ENCODE peak calls at places on chromosomes 1 and 21, in nine cellular contexts. N is epithelial cell of esophagus, D is kidney, W is fibroblast of pulmonary artery, P is GM12865, L is sigmoid colon, E is A549, Z is Caco-2, C is upper lobe of right lung. R is an unnamed sample.

GRCh38 chr21:16563111-16563510 is 833.3 kb downstream of the USP25 start:
- DNase-seq in D (no peak), L (no peak), W (no peak), Z (no peak), P (no peak), C (no peak), E (no peak), N (no peak), R (no peak)

GRCh38 chr1:240413732-240414131 is 198.2 kb downstream of the GREM2 start:
- DNase-seq in W (peak), L (no peak), Z (no peak), E (no peak), P (no peak), D (no peak), N (no peak), C (no peak), R (no peak)

GRCh38 chr1:208088319-208088718 is 155.9 kb downstream of the PLXNA2 start:
- DNase-seq in E (no peak), P (no peak), Z (no peak), L (no peak), W (no peak), D (no peak), N (no peak), C (no peak), R (no peak)

GRCh38 chr21:37742532-37742931 is 173.7 kb downstream of the KCNJ6 start:
- DNase-seq in D (no peak), E (no peak), C (no peak), L (no peak), W (no peak), Z (no peak), P (no peak), N (peak), R (no peak)

GRCh38 chr1:11629184-11629583 is 25.0 kb downstream of the FBXO2 start:
- DNase-seq in L (no peak), N (no peak), D (no peak), E (no peak), P (no peak), Z (no peak), C (no peak), W (no peak), R (no peak)

GRCh38 chr21:44681861-44682579 is at the start of gene KRTAP12-1:
- DNase-seq in Z (no peak), W (no peak), L (no peak), N (no peak), D (no peak), E (no peak), C (no peak), P (no peak), R (no peak)

GRCh38 chr1:5220881-5221280 is 566.5 kb downstream of the AJAP1 start:
- DNase-seq in D (no peak), P (no peak), N (no peak), W (no peak), C (no peak), L (no peak), E (no peak), Z (no peak), R (no peak)

GRCh38 chr1:224432141-224432540 is 2.5 kb downstream of the WDR26 start:
- DNase-seq in E (no peak), P (no peak), D (no peak), N (no peak), W (peak), L (no peak), Z (no peak), C (no peak), R (peak)

GRCh38 chr1:224929335-224930237 is at the start of gene DNAH14:
- DNase-seq in D (peak), E (peak), P (peak), L (peak), W (peak), N (peak), Z (peak), C (peak), R (peak)

GRCh38 chr1:55827350-55827749 is 612.2 kb upstream of the USP24 start:
- DNase-seq in N (peak), Z (no peak), E (no peak), C (no peak), W (peak), D (no peak), P (no peak), L (peak), R (peak)

GRCh38 chr1:156705321-156705917 is at the start of gene CRABP2:
- DNase-seq in L (peak), E (no peak), D (peak), Z (peak), P (no peak), W (no peak), C (no peak), N (peak), R (peak)

GRCh38 chr1:176515310-176515709 is 52.3 kb downstream of the PAPPA2 start:
- DNase-seq in W (peak), N (peak), D (no peak), C (no peak), L (no peak), E (no peak), Z (no peak), P (peak), R (peak)

GRCh38 chr21:27047331-27048314 is 80.7 kb upstream of the ADAMTS5 start:
- DNase-seq in E (no peak), N (peak), C (no peak), Z (no peak), W (peak), L (no peak), D (no peak), P (no peak), R (peak)

GRCh38 chr1:160621633-160622413 is 25.0 kb downstream of the SLAMF1 start:
- DNase-seq in D (no peak), L (no peak), W (no peak), C (no peak), N (no peak), P (peak), Z (no peak), E (no peak), R (no peak)

GRCh38 chr21:45971487-45972352 is 9.8 kb upstream of the COL6A1 start:
- DNase-seq in Z (no peak), P (no peak), E (no peak), D (peak), N (no peak), W (peak), C (peak), L (peak), R (peak)

GRCh38 chr1:16087733-16088132 is 14.3 kb upstream of the FAM131C start:
- DNase-seq in W (no peak), D (no peak), C (no peak), E (no peak), Z (no peak), L (no peak), N (no peak), P (no peak), R (no peak)

GRCh38 chr1:53367503-53368313 is 39.8 kb upstream of the LRP8 start:
- DNase-seq in N (no peak), L (no peak), W (no peak), P (peak), D (peak), E (no peak), C (peak), Z (no peak), R (no peak)

GRCh38 chr1:41666991-41667631 is 182.6 kb upstream of the EDN2 start:
- DNase-seq in N (peak), C (no peak), P (peak), Z (no peak), E (no peak), L (no peak), W (no peak), D (peak), R (no peak)

GRCh38 chr21:40130476-40130875 is 263.2 kb downstream of the PCP4 start:
- DNase-seq in D (no peak), P (no peak), Z (no peak), N (peak), W (no peak), E (no peak), L (no peak), C (no peak), R (no peak)

GRCh38 chr1:230910755-230911117 is 42.4 kb upstream of the C1orf198 start:
- DNase-seq in L (no peak), E (no peak), Z (no peak), W (no peak), N (no peak), C (no peak), D (no peak), P (no peak), R (no peak)

GRCh38 chr1:204830671-204831585 is 39.7 kb upstream of the NFASC start:
- DNase-seq in P (no peak), Z (no peak), N (no peak), E (no peak), L (no peak), D (no peak), W (no peak), C (no peak), R (no peak)

GRCh38 chr21:35438643-35439404 is 389.7 kb upstream of the RUNX1 start:
- DNase-seq in C (no peak), E (no peak), N (peak), W (peak), L (no peak), D (no peak), P (peak), Z (peak), R (no peak)

GRCh38 chr1:94382163-94382562 is 36.0 kb upstream of the ABCD3 start:
- DNase-seq in D (peak), L (no peak), P (no peak), C (peak), E (no peak), Z (peak), W (no peak), N (peak), R (no peak)

GRCh38 chr1:174999926-175000696 is at the start of gene CACYBP:
- DNase-seq in N (peak), W (peak), D (no peak), P (peak), C (no peak), E (peak), Z (no peak), L (no peak), R (peak)

GRCh38 chr1:243508303-243508713 is 252.5 kb downstream of the SDCCAG8 start:
- DNase-seq in W (no peak), D (no peak), P (no peak), E (no peak), C (no peak), L (no peak), Z (no peak), N (no peak), R (no peak)

GRCh38 chr1:196180847-196181593 is 427.2 kb downstream of the KCNT2 start:
- DNase-seq in E (peak), P (no peak), L (no peak), W (peak), N (peak), C (no peak), Z (no peak), D (no peak), R (peak)

GRCh38 chr1:233289676-233290075 is 5.8 kb downstream of the PCNX2 start:
- DNase-seq in P (no peak), N (no peak), L (no peak), D (no peak), Z (no peak), C (no peak), E (no peak), W (no peak), R (no peak)

GRCh38 chr1:59761440-59761839 is 53.3 kb upstream of the HOOK1 start:
- DNase-seq in P (no peak), N (peak), Z (no peak), D (no peak), W (no peak), L (no peak), E (no peak), C (no peak), R (no peak)

GRCh38 chr1:101977266-101977665 is 19.5 kb downstream of the OLFM3 start:
- DNase-seq in P (no peak), Z (no peak), N (no peak), W (no peak), D (no peak), E (no peak), C (no peak), L (no peak), R (no peak)

GRCh38 chr21:19340303-19340702 is 936.7 kb upstream of the TMPRSS15 start:
- DNase-seq in Z (no peak), D (no peak), E (no peak), W (no peak), C (no peak), L (no peak), P (no peak), N (no peak), R (no peak)
- TF ChIP-seq CTCF in Z (no peak), D (no peak), E (no peak), W (no peak), C (no peak), L (no peak), P (no peak), N (no peak), R (no peak)

DNA sequence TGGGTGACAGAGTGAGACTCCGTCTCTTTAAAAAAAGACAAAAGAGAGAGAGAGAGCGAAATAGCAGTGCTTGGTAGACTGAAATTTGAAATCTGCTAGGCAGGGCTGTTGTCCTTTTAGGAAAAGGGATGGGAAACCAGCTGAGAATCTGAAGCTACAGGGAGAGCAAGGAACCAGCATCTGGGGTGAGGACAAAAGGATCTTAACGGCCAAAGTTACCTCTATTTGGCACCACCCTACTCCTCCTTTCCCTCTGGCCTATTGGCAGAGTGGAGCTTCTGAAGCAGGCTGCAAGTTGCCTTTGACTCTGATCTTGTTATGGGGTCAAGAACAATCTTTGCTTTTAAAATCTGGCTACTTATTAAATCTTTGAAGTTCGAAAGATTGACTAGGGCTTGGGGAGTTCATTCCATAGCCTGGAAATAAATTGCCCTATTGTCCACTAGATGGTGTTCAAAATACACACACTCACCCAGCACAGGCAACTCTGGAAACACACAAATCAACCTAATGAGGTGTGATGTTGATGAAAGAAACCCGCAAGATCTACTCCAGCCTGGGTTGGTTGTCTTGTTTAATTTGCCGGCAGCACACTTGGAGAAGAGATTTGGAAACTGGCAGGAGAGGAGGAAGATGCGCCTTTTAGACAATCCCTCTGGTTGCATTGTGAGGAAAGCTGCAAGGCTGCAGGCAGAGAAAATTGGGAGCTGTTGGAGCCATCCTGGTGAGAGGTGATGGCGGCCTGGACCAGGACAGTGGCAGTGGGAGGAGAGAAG is 16.5 kb upstream of the PARP1 start:
- DNase-seq in P (peak), E (peak), D (no peak), N (peak), Z (peak), W (peak), L (no peak), C (no peak), R (peak)
- TF ChIP-seq CTCF in P (peak), E (peak), D (peak), N (peak), Z (peak), W (peak), L (peak), C (peak), R (peak)

GRCh38 chr1:227792216-227793078 is 23.0 kb upstream of the PRSS38 start:
- DNase-seq in E (no peak), L (no peak), P (no peak), Z (no peak), C (no peak), N (no peak), W (no peak), D (no peak), R (no peak)
- TF ChIP-seq CTCF in E (no peak), L (no peak), P (no peak), Z (no peak), C (peak), N (no peak), W (no peak), D (no peak), R (peak)

GRCh38 chr1:192577145-192578140 is 1.9 kb downstream of the RGS1 start:
- DNase-seq in P (no peak), N (no peak), E (no peak), D (no peak), L (no peak), W (no peak), Z (no peak), C (no peak), R (no peak)

GRCh38 chr1:192579319-192579738 is 3.8 kb downstream of the RGS1 start:
- DNase-seq in E (no peak), L (no peak), P (peak), D (no peak), C (no peak), W (peak), Z (no peak), N (peak), R (peak)

GRCh38 chr1:192581131-192581927 is 5.8 kb downstream of the RGS1 start:
- DNase-seq in D (no peak), Z (no peak), W (no peak), C (no peak), N (no peak), E (no peak), P (no peak), L (no peak), R (no peak)

GRCh38 chr1:192578144-192578909 is 2.8 kb downstream of the RGS1 start:
- DNase-seq in P (no peak), D (no peak), W (no peak), E (no peak), N (no peak), C (no peak), L (no peak), Z (no peak), R (no peak)

GRCh38 chr1:192580351-192580962 is 4.9 kb downstream of the RGS1 start:
- DNase-seq in C (no peak), P (peak), E (no peak), W (peak), L (no peak), D (no peak), Z (peak), N (peak), R (peak)
- TF ChIP-seq CTCF in C (peak), P (peak), E (peak), W (peak), L (peak), D (no peak), Z (peak), N (peak), R (peak)

GRCh38 chr1:108504447-108504846 is 54.3 kb downstream of the NBPF6 start:
- DNase-seq in W (no peak), N (no peak), C (no peak), Z (no peak), L (no peak), E (no peak), D (no peak), P (peak), R (no peak)

GRCh38 chr1:108503062-108503740 is 53.1 kb downstream of the NBPF6 start:
- DNase-seq in C (no peak), W (peak), P (no peak), E (peak), L (no peak), Z (peak), D (no peak), N (no peak), R (peak)

GRCh38 chr1:108505766-108506075 is 54.2 kb upstream of the EEIG2 start:
- DNase-seq in C (no peak), L (no peak), D (no peak), N (no peak), E (no peak), Z (no peak), W (no peak), P (no peak), R (no peak)

GRCh38 chr1:108502624-108503023 is 52.5 kb downstream of the NBPF6 start:
- DNase-seq in C (no peak), Z (no peak), N (peak), P (no peak), W (no peak), E (no peak), D (no peak), L (no peak), R (no peak)

GRCh38 chr1:108502138-108502537 is 52.0 kb downstream of the NBPF6 start:
- DNase-seq in Z (no peak), E (no peak), W (no peak), C (no peak), P (no peak), L (no peak), D (no peak), N (no peak), R (no peak)
- TF ChIP-seq CTCF in Z (no peak), E (no peak), W (no peak), C (no peak), P (no peak), L (no peak), D (no peak), N (no peak), R (no peak)